ENCODE peak calls at places on chromosomes 4 and X, in five cellular contexts. B, Y, A, N and Z are unnamed samples.

GRCh38 chrX:114077773-114078172 is 506.1 kb upstream of the HTR2C start:
- DNase-seq in N (no peak), Y (no peak), B (no peak), A (no peak), Z (no peak)

GRCh38 chr4:83644677-83645639 is 109.0 kb downstream of the GPAT3 start:
- DNase-seq in N (no peak), B (peak; percentile 29), Y (peak; percentile 32), A (peak; percentile 66), Z (peak; percentile 23)

GRCh38 chrX:1462596-1463251 is 10.0 kb upstream of the ASMTL start:
- DNase-seq in Y (peak; percentile 51), N (peak; percentile 87), A (no peak), B (no peak), Z (no peak)

GRCh38 chrX:87299563-87300160 is 217.9 kb upstream of the KLHL4 start:
- DNase-seq in B (no peak), A (no peak), N (no peak), Y (peak; percentile 1), Z (no peak)

GRCh38 chr4:40321671-40322131 is 13.4 kb upstream of the CHRNA9 start:
- DNase-seq in A (peak; percentile 31), N (no peak), B (no peak), Y (peak; percentile 84), Z (no peak)

GRCh38 chr4:165678236-165678960 is 194.6 kb upstream of the TLL1 start:
- DNase-seq in Y (no peak), B (no peak), N (no peak), A (no peak), Z (no peak)

GRCh38 chr4:153538408-153539057 is 72.4 kb downstream of the TMEM131L start:
- DNase-seq in N (no peak), A (no peak), Y (no peak), B (peak; percentile 73), Z (no peak)

GRCh38 chr4:168039593-168039992 is 52.7 kb upstream of the ANXA10 start:
- DNase-seq in A (no peak), Y (no peak), B (no peak), N (no peak), Z (no peak)

GRCh38 chrX:18351774-18352173 is 2.7 kb downstream of the SCML2 start:
- DNase-seq in N (no peak), Y (no peak), B (no peak), A (no peak), Z (no peak)

GRCh38 chr4:27176400-27176799 is 315.8 kb downstream of the STIM2 start:
- DNase-seq in N (no peak), Y (peak; percentile 48), A (no peak), B (peak; percentile 14), Z (peak; percentile 18)

GRCh38 chr4:102620697-102621497 is 119.7 kb downstream of the NFKB1 start:
- DNase-seq in Y (peak; percentile 71), A (peak; percentile 72), N (no peak), B (peak; percentile 71), Z (peak; percentile 61)

GRCh38 chr4:128913228-128913627 is 103.7 kb downstream of the JADE1 start:
- DNase-seq in N (no peak), B (no peak), Y (no peak), A (no peak), Z (no peak)

GRCh38 chr4:90071289-90072235 is 55.6 kb upstream of the CCSER1 start:
- DNase-seq in Y (no peak), A (no peak), N (no peak), B (no peak), Z (no peak)

GRCh38 chr4:34953145-34953799 is 1291.0 kb downstream of the ARAP2 start:
- DNase-seq in Y (no peak), B (no peak), N (no peak), A (peak; percentile 9), Z (no peak)

GRCh38 chrX:10884246-10884645 is 226.9 kb upstream of the HCCS start:
- DNase-seq in N (no peak), B (no peak), A (no peak), Y (peak; percentile 43), Z (no peak)

GRCh38 chr4:78764498-78764961 is 11.6 kb upstream of the BMP2K start:
- DNase-seq in A (no peak), N (no peak), Y (no peak), B (no peak), Z (no peak)

GRCh38 chrX:118569676-118570075 is 74.1 kb downstream of the DOCK11 start:
- DNase-seq in B (no peak), A (no peak), Y (no peak), N (no peak), Z (no peak)

GRCh38 chr4:150242820-150243458 is 164.7 kb downstream of the DCLK2 start:
- DNase-seq in B (peak; percentile 39), N (no peak), Y (no peak), A (no peak), Z (no peak)

GRCh38 chrX:68942141-68942540 is 113.3 kb downstream of the EFNB1 start:
- DNase-seq in A (no peak), N (peak; percentile 72), Y (no peak), B (peak; percentile 39), Z (no peak)

GRCh38 chrX:120790118-120790517 is 85.5 kb downstream of the CT47B1 start:
- DNase-seq in B (peak; percentile 29), N (no peak), A (no peak), Y (peak; percentile 55), Z (peak; percentile 40)

GRCh38 chrX:145751943-145752342 is 65.7 kb upstream of the SLITRK2 start:
- DNase-seq in N (no peak), B (no peak), Y (no peak), A (no peak), Z (no peak)

GRCh38 chr4:114015444-114015899 is 36.0 kb upstream of the ARSJ start:
- DNase-seq in A (peak; percentile 99), N (no peak), B (no peak), Y (peak; percentile 99), Z (peak; percentile 8)

GRCh38 chr4:48841045-48841827 is 10.3 kb downstream of the OCIAD1 start:
- DNase-seq in A (no peak), Y (no peak), N (no peak), B (no peak), Z (no peak)

GRCh38 chr4:128386761-128387599 is 99.4 kb upstream of the PGRMC2 start:
- DNase-seq in N (no peak), Y (peak; percentile 92), B (peak; percentile 92), A (peak; percentile 90), Z (peak; percentile 98)

GRCh38 chr4:93184093-93184492 is 644.5 kb upstream of the ATOH1 start:
- DNase-seq in A (no peak), B (no peak), Y (no peak), N (no peak), Z (peak; percentile 37)

GRCh38 chr4:3479358-3480101 is 16.4 kb downstream of the DOK7 start:
- DNase-seq in N (no peak), A (no peak), Y (no peak), B (no peak), Z (no peak)

GRCh38 chrX:102154218-102154860 is 1.4 kb downstream of the BEX5 start:
- DNase-seq in N (no peak), A (no peak), B (peak; percentile 18), Y (no peak), Z (no peak)
- H3K4me3 ChIP-seq in N (peak overlapping the region; percentile 42), A (no peak overlapping the region), B (no peak overlapping the region), Y (no peak overlapping the region), Z (no peak overlapping the region)

DNA sequence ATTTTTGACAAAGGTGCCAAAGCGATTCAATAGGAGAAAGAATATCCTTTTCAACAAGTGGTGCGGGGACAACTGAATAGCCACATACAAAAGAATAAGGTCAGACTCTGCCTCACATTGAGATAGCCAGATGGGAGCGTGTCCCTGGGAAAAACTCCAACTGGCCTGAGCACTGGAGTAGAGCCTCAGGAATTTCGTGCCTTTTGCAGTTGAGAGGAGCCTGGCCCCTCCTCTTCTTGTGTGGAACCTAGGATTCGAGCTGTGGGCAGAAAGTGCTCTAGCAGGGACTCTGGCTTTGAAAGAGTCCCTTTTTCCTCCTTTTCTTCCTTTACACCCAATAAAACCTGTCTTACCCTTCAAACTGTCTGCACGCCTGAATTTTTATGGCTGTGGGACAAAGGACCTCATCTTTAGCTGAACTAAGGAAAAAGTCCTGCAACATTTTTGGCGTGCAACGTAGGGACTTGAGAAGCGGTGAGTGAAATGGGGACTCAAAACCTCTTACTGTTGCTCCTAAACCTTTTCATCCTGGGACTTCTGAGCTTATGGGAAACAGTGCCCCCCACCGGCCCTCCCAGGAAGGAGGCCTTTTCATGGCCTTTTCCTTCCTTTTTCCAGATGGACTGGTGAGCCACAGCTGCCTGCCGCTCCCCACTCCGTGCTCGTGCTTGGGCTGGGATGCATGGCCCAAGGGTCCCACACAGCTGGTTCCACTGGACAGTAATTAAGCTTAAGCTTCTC is 68.6 kb downstream of the BMP15 start:
- DNase-seq in A (no peak), Y (no peak), B (no peak), N (no peak), Z (no peak)
- TF ChIP-seq CTCF in A (no peak), Y (peak; percentile 10), B (no peak), N (no peak), Z (no peak)

GRCh38 chrX:55488559-55489314 is 911 bp downstream of the USP51 start:
- DNase-seq in B (peak; percentile 53), N (peak; percentile 89), A (no peak), Y (no peak), Z (no peak)

GRCh38 chrX:55486736-55487135 is 2.9 kb downstream of the USP51 start:
- DNase-seq in A (no peak), B (no peak), Y (no peak), N (no peak), Z (no peak)

GRCh38 chrX:55487143-55487542 is 2.5 kb downstream of the USP51 start:
- DNase-seq in A (no peak), Y (no peak), B (no peak), N (peak; percentile 87), Z (no peak)

GRCh38 chrX:55489315-55490009 is at the start of gene USP51:
- DNase-seq in Y (no peak), N (peak; percentile 89), B (peak; percentile 31), A (no peak), Z (no peak)

DNA sequence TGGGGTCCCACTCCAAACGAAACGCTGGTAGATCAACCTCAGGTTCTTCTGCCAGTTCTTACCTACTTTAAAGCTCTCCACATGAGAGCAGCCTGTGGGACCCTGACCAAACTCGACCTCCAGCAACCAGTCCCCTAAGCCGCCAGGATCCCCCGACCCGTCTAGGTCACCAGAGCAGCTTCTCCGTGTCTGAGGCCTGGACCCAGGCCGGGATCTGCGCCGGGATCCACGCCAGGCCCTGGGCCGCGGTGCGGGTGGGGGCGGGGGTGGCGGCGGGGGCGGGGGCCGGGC is 1.4 kb downstream of the USP51 start:
- DNase-seq in B (no peak), Y (no peak), A (no peak), N (peak; percentile 55), Z (no peak)
- H3K4me3 ChIP-seq in B (peak overlapping the region; percentile 6), Y (peak overlapping the region; percentile 56), A (peak overlapping the region; percentile 51), N (peak overlapping the region; percentile 57), Z (peak overlapping the region; percentile 22)

DNA sequence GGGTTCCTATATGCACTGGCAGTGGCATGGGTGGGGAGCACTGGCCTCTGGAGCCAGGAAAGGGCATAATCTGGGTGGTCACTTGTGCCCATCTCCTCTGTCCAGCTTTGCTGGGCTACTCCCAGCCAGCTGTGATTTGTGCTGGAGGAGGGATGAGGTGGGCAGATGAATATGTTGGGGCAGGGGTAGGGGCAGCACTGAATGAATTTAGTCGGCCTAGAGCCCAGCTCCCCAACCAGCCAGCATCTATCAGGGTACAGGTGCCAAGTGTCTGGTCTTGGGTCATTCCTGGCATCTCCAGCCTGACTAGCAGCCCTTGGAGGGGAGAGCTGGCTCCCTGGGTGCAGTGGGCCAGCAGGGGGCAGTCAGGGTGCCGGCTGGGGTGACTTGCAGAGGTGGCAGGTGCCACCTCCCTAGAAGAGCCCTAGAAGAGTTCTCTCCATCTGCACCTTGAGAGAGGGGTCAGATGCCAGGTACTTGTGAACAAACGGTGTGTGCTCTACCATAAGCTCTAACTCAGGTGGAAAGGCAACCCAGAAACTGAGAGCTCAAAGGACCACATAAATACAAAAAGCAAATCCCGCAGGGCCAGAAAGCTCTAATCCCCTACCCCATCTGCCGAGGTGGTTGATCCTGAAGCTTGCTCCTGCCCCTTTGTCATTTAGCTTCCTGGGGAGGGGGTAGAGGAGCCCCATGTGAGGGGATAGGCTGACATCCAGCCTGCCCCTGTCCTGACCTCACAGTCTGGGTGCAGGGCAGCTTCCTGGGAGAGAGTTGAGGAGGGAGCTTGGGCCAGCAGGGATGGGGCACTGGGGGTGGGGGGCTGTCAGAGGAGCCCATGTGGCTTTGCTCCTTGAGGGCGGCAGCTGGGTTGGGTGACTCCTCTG is 2.2 kb downstream of the SORCS2 start:
- DNase-seq in B (no peak), Y (no peak), A (no peak), N (peak; percentile 88), Z (no peak)
- TF ChIP-seq CTCF in B (no peak), Y (peak; percentile 79), A (peak; percentile 64), N (no peak), Z (peak; percentile 79)